ENCODE peak calls at places on chromosomes 11 and 22, in nine cellular contexts. H, N, V, D, I, G, S, W and M are unnamed samples.

GRCh38 chr22:40620464-40621046 is 16.0 kb downstream of the MRTFA start:
- DNase-seq in H (no peak), N (peak; percentile 77), V (peak; percentile 6), D (no peak), I (no peak), G (no peak), S (no peak), W (no peak), M (no peak)

GRCh38 chr11:12403122-12403994 is 26.0 kb downstream of the PARVA start:
- DNase-seq in H (no peak), N (no peak), V (no peak), D (no peak), I (no peak), G (no peak), S (no peak), W (no peak), M (no peak)

GRCh38 chr11:57073121-57073520 is 84.4 kb downstream of the OR5AK2 start:
- DNase-seq in H (no peak), N (peak; percentile 38), V (no peak), D (no peak), I (no peak), G (no peak), S (no peak), W (no peak), M (no peak)

GRCh38 chr22:37284126-37284806 is 2.0 kb downstream of the CYTH4 start:
- DNase-seq in H (no peak), N (no peak), V (no peak), D (no peak), I (peak; percentile 64), G (no peak), S (no peak), W (no peak), M (peak; percentile 38)

GRCh38 chr11:12765428-12765827 is 91.2 kb downstream of the TEAD1 start:
- DNase-seq in H (no peak), N (no peak), V (no peak), D (peak; percentile 32), I (peak; percentile 67), G (no peak), S (no peak), W (no peak), M (peak; percentile 31)

GRCh38 chr22:43345761-43346261 is 2.6 kb upstream of the SCUBE1 start:
- DNase-seq in H (peak; percentile 15), N (peak; percentile 15), V (peak; percentile 53), D (no peak), I (no peak), G (no peak), S (no peak), W (no peak), M (no peak)

GRCh38 chr11:116929393-116930090 is 92.1 kb upstream of the APOA1 start:
- DNase-seq in H (no peak), N (peak; percentile 53), V (no peak), D (no peak), I (no peak), G (no peak), S (peak; percentile 19), W (no peak), M (no peak)

GRCh38 chr22:46149493-46149997 is 781 bp upstream of the PPARA start:
- DNase-seq in H (peak; percentile 36), N (peak; percentile 54), V (peak; percentile 83), D (no peak), I (peak; percentile 83), G (peak; percentile 84), S (peak; percentile 8), W (no peak), M (peak; percentile 89)

GRCh38 chr11:75286826-75287465 is 46.4 kb downstream of the TPBGL start:
- DNase-seq in H (no peak), N (peak; percentile 70), V (no peak), D (no peak), I (peak; percentile 33), G (peak; percentile 38), S (no peak), W (no peak), M (peak; percentile 54)

GRCh38 chr11:60700689-60701508 is 1.5 kb downstream of the MS4A8 start:
- DNase-seq in H (no peak), N (peak; percentile 17), V (peak; percentile 86), D (no peak), I (no peak), G (no peak), S (peak; percentile 24), W (no peak), M (no peak)

GRCh38 chr22:20027966-20028854 is 7.3 kb downstream of the TANGO2 start:
- DNase-seq in H (peak; percentile 39), N (peak; percentile 45), V (no peak), D (no peak), I (no peak), G (peak; percentile 30), S (peak; percentile 40), W (no peak), M (peak; percentile 23)

GRCh38 chr11:27916541-27917100 is 191.3 kb downstream of the KIF18A start:
- DNase-seq in H (no peak), N (no peak), V (no peak), D (no peak), I (no peak), G (no peak), S (no peak), W (no peak), M (no peak)

GRCh38 chr11:2576536-2576935 is 123.3 kb downstream of the KCNQ1OT1 start:
- DNase-seq in H (no peak), N (no peak), V (peak; percentile 48), D (peak; percentile 1), I (peak; percentile 51), G (peak; percentile 38), S (no peak), W (no peak), M (peak; percentile 5)

GRCh38 chr11:67372232-67372992 is 986 bp downstream of the CLCF1 start:
- DNase-seq in H (no peak), N (peak; percentile 48), V (peak; percentile 79), D (no peak), I (no peak), G (no peak), S (no peak), W (no peak), M (peak; percentile 79)

GRCh38 chr11:75663808-75664207 is 5.0 kb downstream of the MAP6 start:
- DNase-seq in H (no peak), N (no peak), V (no peak), D (no peak), I (no peak), G (no peak), S (no peak), W (no peak), M (no peak)

GRCh38 chr22:37032535-37033460 is 13.3 kb downstream of the MPST start:
- DNase-seq in H (no peak), N (peak; percentile 67), V (peak; percentile 72), D (no peak), I (no peak), G (peak; percentile 76), S (no peak), W (no peak), M (peak; percentile 54)

GRCh38 chr11:130168105-130168504 is 8.5 kb downstream of the ST14 start:
- DNase-seq in H (no peak), N (peak; percentile 78), V (no peak), D (no peak), I (no peak), G (no peak), S (no peak), W (no peak), M (no peak)

GRCh38 chr11:121929581-121929980 is 186.4 kb downstream of the BLID start:
- DNase-seq in H (no peak), N (peak; percentile 55), V (peak; percentile 57), D (peak; percentile 50), I (peak; percentile 58), G (peak; percentile 52), S (peak; percentile 63), W (no peak), M (peak; percentile 31)

GRCh38 chr11:106369224-106369623 is 291.8 kb downstream of the AASDHPPT start:
- DNase-seq in H (no peak), N (peak; percentile 25), V (no peak), D (no peak), I (no peak), G (no peak), S (no peak), W (no peak), M (no peak)

GRCh38 chr11:5384335-5384734 is 723 bp downstream of the OR51M1 start:
- DNase-seq in H (no peak), N (no peak), V (no peak), D (no peak), I (no peak), G (no peak), S (no peak), W (no peak), M (no peak)

GRCh38 chr22:38844661-38845367 is 986 bp upstream of the NPTXR start:
- DNase-seq in H (no peak), N (no peak), V (no peak), D (no peak), I (no peak), G (no peak), S (no peak), W (no peak), M (no peak)
- H3K27me3 ChIP-seq in H (peaks cover 12% of the 10 kb centered on the region), N (no peaks in the 10 kb centered on the region), V (peaks cover 61% of the 10 kb centered on the region), D (no peaks in the 10 kb centered on the region), I (no peaks in the 10 kb centered on the region), G (peaks cover 64% of the 10 kb centered on the region), S (peaks cover 29% of the 10 kb centered on the region), W (no peaks in the 10 kb centered on the region), M (no peaks in the 10 kb centered on the region)

DNA sequence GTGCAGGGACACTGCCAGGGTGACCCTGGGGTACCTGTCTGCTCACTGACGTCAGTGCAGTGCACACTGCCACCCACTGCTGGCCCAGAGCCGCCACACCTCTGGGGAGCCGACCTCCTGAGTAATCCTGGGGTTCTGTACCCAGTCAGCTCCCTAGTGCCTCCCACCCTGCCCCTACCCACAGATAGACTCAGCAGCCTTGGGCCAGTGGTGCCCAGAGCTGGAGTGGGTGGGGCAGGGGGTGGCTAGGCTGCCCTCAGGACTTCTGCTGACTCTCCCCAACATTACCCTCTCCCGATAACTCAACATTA is 5.8 kb downstream of the NRXN2 start:
- DNase-seq in H (no peak), N (no peak), V (peak; percentile 41), D (no peak), I (peak; percentile 39), G (no peak), S (no peak), W (no peak), M (no peak)
- H3K27me3 ChIP-seq in H (peaks cover 7% of the 10 kb centered on the region), N (peaks cover 71% of the 10 kb centered on the region), V (peaks cover 99% of the 10 kb centered on the region), D (no peaks in the 10 kb centered on the region), I (peaks cover 88% of the 10 kb centered on the region), G (peaks cover 64% of the 10 kb centered on the region), S (peaks cover 54% of the 10 kb centered on the region), W (peaks cover 2% of the 10 kb centered on the region), M (no peaks in the 10 kb centered on the region)

GRCh38 chr22:48143856-48144255 is 1381.4 kb downstream of the TBC1D22A start:
- DNase-seq in H (no peak), N (no peak), V (no peak), D (no peak), I (no peak), G (no peak), S (no peak), W (no peak), M (no peak)
- H3K27me3 ChIP-seq in H (no peaks in the 10 kb centered on the region), N (no peaks in the 10 kb centered on the region), V (no peaks in the 10 kb centered on the region), D (no peaks in the 10 kb centered on the region), I (peaks cover 21% of the 10 kb centered on the region), G (peaks cover 13% of the 10 kb centered on the region), S (no peaks in the 10 kb centered on the region), W (peaks cover 3% of the 10 kb centered on the region), M (no peaks in the 10 kb centered on the region)

DNA sequence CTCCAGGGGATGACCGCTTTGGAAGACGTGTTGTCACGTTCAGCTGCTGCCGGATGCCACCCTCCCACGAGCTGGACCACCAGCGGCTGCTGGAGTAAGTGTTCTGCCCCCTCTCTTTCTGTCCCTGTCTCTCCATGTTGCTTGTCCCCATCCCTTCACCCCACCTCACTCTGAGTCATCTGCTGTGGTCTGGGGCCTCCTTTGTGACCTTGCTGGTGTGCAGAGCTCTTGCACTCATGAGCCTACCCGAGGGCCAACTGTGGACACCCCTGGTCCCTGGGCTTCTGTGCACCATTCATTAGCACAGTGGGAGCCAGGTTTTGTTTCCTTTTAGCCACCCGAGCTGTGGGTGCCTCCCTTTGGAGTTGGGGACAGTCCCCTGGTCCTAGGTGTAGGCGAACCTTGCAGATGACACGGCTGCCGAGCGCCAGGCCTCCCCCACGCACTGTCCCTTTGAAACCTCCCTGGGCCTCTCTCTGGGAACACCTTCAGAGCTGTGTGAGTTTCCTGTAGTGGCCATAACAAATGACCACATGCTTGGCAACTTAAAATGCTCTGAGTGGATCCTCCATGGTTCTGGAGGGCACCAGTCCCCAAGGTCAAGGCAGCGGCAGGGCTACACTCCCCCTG is 49.8 kb downstream of the ARHGAP8 start:
- DNase-seq in H (no peak), N (no peak), V (peak; percentile 42), D (no peak), I (no peak), G (no peak), S (no peak), W (no peak), M (no peak)
- H3K27me3 ChIP-seq in H (no peaks in the 10 kb centered on the region), N (peaks cover 13% of the 10 kb centered on the region), V (no peaks in the 10 kb centered on the region), D (no peaks in the 10 kb centered on the region), I (peaks cover 3% of the 10 kb centered on the region), G (peaks cover 34% of the 10 kb centered on the region), S (no peaks in the 10 kb centered on the region), W (no peaks in the 10 kb centered on the region), M (no peaks in the 10 kb centered on the region)